ENCODE peak calls at places on chromosomes 4 and X, in nine cellular contexts. M is OCI-LY7, A is fibroblast of lung, C is MM.1S, T is endothelial cell of umbilical vein, J is K562, I is DND-41, V is GM23338, W is GM12878. D is an unnamed sample.

GRCh38 chr4:10096976-10097330 is 19.6 kb downstream of the WDR1 start:
- DNase-seq in I (no peak), J (no peak), T (no peak), C (peak; percentile 59), V (no peak), A (no peak), W (no peak), M (no peak), D (no peak)

GRCh38 chr4:8314691-8315255 is 45.2 kb downstream of the HTRA3 start:
- DNase-seq in V (no peak), W (no peak), C (no peak), T (no peak), I (no peak), J (no peak), M (no peak), A (no peak), D (no peak)

GRCh38 chr4:138158746-138159297 is 83.3 kb downstream of the SLC7A11 start:
- DNase-seq in M (no peak), T (peak; percentile 43), C (no peak), W (no peak), I (no peak), J (peak; percentile 2), V (no peak), A (peak; percentile 86), D (no peak)

GRCh38 chr4:79823148-79823763 is 249.8 kb downstream of the ANTXR2 start:
- DNase-seq in A (peak; percentile 82), W (no peak), J (no peak), M (no peak), I (no peak), C (no peak), T (no peak), V (no peak), D (no peak)

GRCh38 chr4:153792007-153792892 is 3.4 kb upstream of the SFRP2 start:
- DNase-seq in I (no peak), V (peak; percentile 96), M (no peak), T (no peak), W (no peak), C (no peak), A (peak; percentile 22), J (peak; percentile 37), D (peak; percentile 90)

GRCh38 chrX:55011294-55011693 is 11.1 kb downstream of the APEX2 start:
- DNase-seq in A (no peak), T (no peak), M (peak; percentile 3), V (no peak), I (no peak), J (no peak), W (no peak), C (no peak), D (no peak)

GRCh38 chrX:123489011-123489410 is 243.8 kb downstream of the THOC2 start:
- DNase-seq in I (no peak), T (no peak), M (no peak), W (no peak), J (no peak), V (no peak), A (peak; percentile 8), C (no peak), D (no peak)

GRCh38 chr4:140229881-140230280 is 75.9 kb upstream of the MAML3 start:
- DNase-seq in A (no peak), T (no peak), C (no peak), I (no peak), J (no peak), M (no peak), V (no peak), W (no peak), D (no peak)

GRCh38 chrX:131271274-131271673 is 17.8 kb downstream of the IGSF1 start:
- DNase-seq in A (no peak), C (no peak), I (no peak), M (no peak), T (no peak), W (no peak), V (peak; percentile 43), J (no peak), D (no peak)

GRCh38 chr4:184234155-184234554 is 16.5 kb upstream of the ENPP6 start:
- DNase-seq in V (no peak), I (no peak), T (no peak), A (no peak), M (no peak), J (peak; percentile 22), W (no peak), C (no peak), D (no peak)
- H3K27ac ChIP-seq in V (no peak overlapping the region), I (no peak overlapping the region), T (no peak overlapping the region), A (no peak overlapping the region), M (no peak overlapping the region), J (no peak overlapping the region), W (no peak overlapping the region), C (no peak overlapping the region), D (no peak overlapping the region)

GRCh38 chrX:71492086-71493065 is 40.5 kb upstream of the OGT start:
- DNase-seq in C (peak; percentile 30), J (no peak), M (no peak), A (peak; percentile 51), W (no peak), I (no peak), T (peak; percentile 40), V (peak; percentile 39), D (no peak)
- TF ChIP-seq CTCF in C (no peak), J (no peak), M (no peak), A (no peak), W (peak; percentile 2), I (no peak), T (no peak), V (no peak), D (no peak)

GRCh38 chr4:162894387-162894786 is 272.3 kb downstream of the NAF1 start:
- DNase-seq in T (no peak), J (no peak), V (no peak), I (no peak), M (no peak), C (no peak), A (no peak), W (no peak), D (no peak)

GRCh38 chr4:162891788-162892707 is 274.6 kb downstream of the NAF1 start:
- DNase-seq in C (peak; percentile 84), V (no peak), M (peak; percentile 7), T (no peak), J (no peak), I (no peak), A (peak; percentile 43), W (peak; percentile 89), D (no peak)
- H2AFZ ChIP-seq in C (no peak overlapping the region), V (peak overlapping the region; percentile 7), M (peak overlapping the region; percentile 45), T (no peak overlapping the region), J (no peak overlapping the region), I (no peak overlapping the region), A (no peak overlapping the region), W (no peak overlapping the region), D (no peak overlapping the region)

GRCh38 chr4:26219206-26219605 is 101.6 kb upstream of the RBPJ start:
- DNase-seq in C (no peak), W (no peak), V (no peak), J (no peak), I (no peak), A (no peak), M (no peak), T (no peak), D (no peak)

GRCh38 chr4:26217961-26218676 is 102.7 kb upstream of the RBPJ start:
- DNase-seq in C (no peak), W (peak; percentile 42), V (no peak), M (no peak), J (no peak), T (no peak), A (no peak), I (no peak), D (no peak)

GRCh38 chr4:26217429-26217828 is 103.4 kb upstream of the RBPJ start:
- DNase-seq in C (no peak), J (no peak), M (no peak), A (no peak), W (no peak), T (no peak), I (no peak), V (no peak), D (no peak)

GRCh38 chr4:26220704-26221103 is 100.1 kb upstream of the RBPJ start:
- DNase-seq in T (no peak), W (no peak), I (no peak), C (no peak), V (no peak), A (peak; percentile 78), J (no peak), M (no peak), D (no peak)

DNA sequence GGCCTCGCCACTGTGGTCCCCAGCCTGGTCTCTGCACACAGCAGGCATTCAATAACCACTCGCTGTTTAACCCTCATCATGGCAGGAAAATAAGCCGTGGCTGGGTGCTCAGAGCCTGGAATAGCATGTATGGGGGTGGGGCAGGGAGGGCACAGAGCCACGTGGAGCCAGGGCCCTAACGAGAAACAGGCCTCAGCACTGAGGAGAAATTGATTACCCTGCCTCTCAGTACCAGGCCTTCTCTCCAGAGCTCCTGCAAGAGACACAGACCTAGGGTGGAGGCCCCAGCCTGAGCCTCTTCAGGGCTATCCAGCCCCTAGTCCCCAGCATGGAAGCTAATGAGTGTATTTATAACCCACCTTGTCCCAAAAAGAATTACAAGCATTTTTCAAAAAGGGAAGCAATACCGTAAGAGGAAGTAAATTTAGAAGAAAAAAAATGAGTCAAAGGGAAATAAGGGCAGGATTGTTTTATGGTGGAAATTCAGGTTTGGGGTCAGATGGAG is 102.1 kb upstream of the RBPJ start:
- DNase-seq in I (no peak), M (no peak), A (no peak), J (no peak), C (no peak), W (peak; percentile 5), T (no peak), V (no peak), D (no peak)
- H3K27ac ChIP-seq in I (no peak overlapping the region), M (no peak overlapping the region), A (no peak overlapping the region), J (no peak overlapping the region), C (no peak overlapping the region), W (peak overlapping the region; percentile 15), T (no peak overlapping the region), V (no peak overlapping the region), D (no peak overlapping the region)

GRCh38 chrX:108601276-108601675 is 135.1 kb downstream of the IRS4 start:
- DNase-seq in A (peak; percentile 4), M (no peak), J (no peak), T (no peak), W (no peak), V (peak; percentile 30), I (no peak), C (no peak), D (no peak)
- TF ChIP-seq CTCF in A (no peak), M (no peak), J (no peak), T (no peak), W (no peak), V (no peak), I (no peak), C (no peak), D (no peak)

DNA sequence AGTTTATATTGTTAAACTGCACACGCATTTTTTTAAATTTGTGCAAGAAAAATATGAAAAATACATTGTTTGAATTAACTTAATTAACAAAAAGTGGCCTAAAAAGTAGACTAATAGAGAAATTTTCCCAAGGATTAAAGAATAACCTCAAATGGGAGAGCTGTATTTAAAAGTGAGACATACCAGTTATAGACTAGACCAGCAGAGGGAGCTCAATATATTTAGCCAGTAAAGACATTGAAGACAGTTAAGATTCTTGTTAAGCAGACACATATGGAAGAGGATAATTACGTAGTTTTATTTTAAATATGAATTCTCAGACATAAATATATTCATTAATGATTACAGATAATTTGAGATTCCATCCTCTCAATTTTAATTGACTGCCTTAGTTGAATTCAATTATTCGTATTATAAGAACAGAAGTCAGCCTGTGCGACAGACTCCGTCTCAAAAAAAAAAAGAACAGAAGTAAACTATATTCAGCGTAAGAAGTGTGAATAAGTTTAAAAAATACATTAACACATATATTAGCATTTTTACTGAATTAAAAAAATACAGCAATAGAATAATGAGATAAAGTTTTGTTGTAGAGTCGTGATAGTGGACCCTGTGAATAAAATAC is 64.8 kb downstream of the GLRA3 start:
- DNase-seq in V (peak; percentile 78), M (peak; percentile 79), W (no peak), T (peak; percentile 6), I (no peak), J (peak; percentile 65), A (peak; percentile 36), C (peak; percentile 74), D (peak; percentile 68)
- H2AFZ ChIP-seq in V (no peak overlapping the region), M (peak overlapping the region; percentile 71), W (no peak overlapping the region), T (no peak overlapping the region), I (no peak overlapping the region), J (no peak overlapping the region), A (no peak overlapping the region), C (no peak overlapping the region), D (no peak overlapping the region)